ENCODE peak calls at places on chromosomes 2 and 18, in six cellular contexts. One of them, this sample, is unnamed.

GRCh38 chr18:25669741-25670140 is 317.8 kb upstream of the ZNF521 start:
- DNase-seq in neural progenitor cell: peak
- DNase-seq in cardiac muscle cell: no peak
- DNase-seq in choroid plexus epithelial cell: peak
- DNase-seq in astrocyte: no peak
- DNase-seq in adrenal gland: peak
- DNase-seq in this sample: no peak

GRCh38 chr2:3867451-3867850 is 164.1 kb downstream of the DCDC2C start:
- DNase-seq in neural progenitor cell: no peak
- DNase-seq in cardiac muscle cell: peak
- DNase-seq in choroid plexus epithelial cell: no peak
- DNase-seq in astrocyte: no peak
- DNase-seq in adrenal gland: no peak
- DNase-seq in this sample: no peak

GRCh38 chr2:48734576-48735303 is 20.8 kb downstream of the LHCGR start:
- DNase-seq in neural progenitor cell: no peak
- DNase-seq in cardiac muscle cell: no peak
- DNase-seq in choroid plexus epithelial cell: peak
- DNase-seq in astrocyte: no peak
- DNase-seq in adrenal gland: peak
- DNase-seq in this sample: peak

GRCh38 chr2:47676236-47676635 is 106.7 kb upstream of the MSH6 start:
- DNase-seq in neural progenitor cell: no peak
- DNase-seq in cardiac muscle cell: no peak
- DNase-seq in choroid plexus epithelial cell: no peak
- DNase-seq in astrocyte: no peak
- DNase-seq in adrenal gland: no peak
- DNase-seq in this sample: no peak

GRCh38 chr2:210250577-210250976 is 25.3 kb upstream of the ACADL start:
- DNase-seq in neural progenitor cell: no peak
- DNase-seq in cardiac muscle cell: no peak
- DNase-seq in choroid plexus epithelial cell: peak
- DNase-seq in astrocyte: peak
- DNase-seq in adrenal gland: no peak
- DNase-seq in this sample: no peak

GRCh38 chr2:223041527-223042109 is 10.4 kb upstream of the KCNE4 start:
- DNase-seq in neural progenitor cell: no peak
- DNase-seq in cardiac muscle cell: no peak
- DNase-seq in choroid plexus epithelial cell: peak
- DNase-seq in astrocyte: peak
- DNase-seq in adrenal gland: peak
- DNase-seq in this sample: peak

GRCh38 chr18:27094621-27095020 is 90.5 kb downstream of the CHST9 start:
- DNase-seq in neural progenitor cell: no peak
- DNase-seq in cardiac muscle cell: no peak
- DNase-seq in choroid plexus epithelial cell: no peak
- DNase-seq in astrocyte: no peak
- DNase-seq in adrenal gland: no peak
- DNase-seq in this sample: no peak

GRCh38 chr2:171432969-171433762 is 624 bp downstream of the METTL8 start:
- DNase-seq in neural progenitor cell: peak
- DNase-seq in cardiac muscle cell: peak
- DNase-seq in choroid plexus epithelial cell: peak
- DNase-seq in astrocyte: no peak
- DNase-seq in adrenal gland: peak
- DNase-seq in this sample: peak

GRCh38 chr2:149715005-149715592 is 127.5 kb upstream of the MMADHC start:
- DNase-seq in neural progenitor cell: peak
- DNase-seq in cardiac muscle cell: no peak
- DNase-seq in choroid plexus epithelial cell: peak
- DNase-seq in astrocyte: peak
- DNase-seq in adrenal gland: peak
- DNase-seq in this sample: peak

GRCh38 chr2:28588231-28588725 is 92.4 kb downstream of the PLB1 start:
- DNase-seq in neural progenitor cell: no peak
- DNase-seq in cardiac muscle cell: no peak
- DNase-seq in choroid plexus epithelial cell: peak
- DNase-seq in astrocyte: no peak
- DNase-seq in adrenal gland: no peak
- DNase-seq in this sample: no peak

GRCh38 chr2:147792966-147793617 is 51.7 kb upstream of the ACVR2A start:
- DNase-seq in neural progenitor cell: peak
- DNase-seq in cardiac muscle cell: no peak
- DNase-seq in choroid plexus epithelial cell: peak
- DNase-seq in astrocyte: peak
- DNase-seq in adrenal gland: no peak
- DNase-seq in this sample: peak

GRCh38 chr2:65500319-65501040 is 68.1 kb upstream of the SPRED2 start:
- DNase-seq in neural progenitor cell: no peak
- DNase-seq in cardiac muscle cell: no peak
- DNase-seq in choroid plexus epithelial cell: no peak
- DNase-seq in astrocyte: no peak
- DNase-seq in adrenal gland: no peak
- DNase-seq in this sample: no peak

GRCh38 chr2:98487806-98488189 is 43.1 kb downstream of the INPP4A start:
- DNase-seq in neural progenitor cell: peak
- DNase-seq in cardiac muscle cell: no peak
- DNase-seq in choroid plexus epithelial cell: peak
- DNase-seq in astrocyte: no peak
- DNase-seq in adrenal gland: no peak
- DNase-seq in this sample: peak

GRCh38 chr2:43845181-43845580 is 6.4 kb downstream of the ABCG8 start:
- DNase-seq in neural progenitor cell: no peak
- DNase-seq in cardiac muscle cell: no peak
- DNase-seq in choroid plexus epithelial cell: no peak
- DNase-seq in astrocyte: no peak
- DNase-seq in adrenal gland: no peak
- DNase-seq in this sample: no peak

GRCh38 chr2:201406077-201406662 is 45.1 kb downstream of the TRAK2 start:
- DNase-seq in neural progenitor cell: no peak
- DNase-seq in cardiac muscle cell: no peak
- DNase-seq in choroid plexus epithelial cell: peak
- DNase-seq in astrocyte: peak
- DNase-seq in adrenal gland: no peak
- DNase-seq in this sample: peak

GRCh38 chr2:222731183-222731582 is 59.7 kb downstream of the MOGAT1 start:
- DNase-seq in neural progenitor cell: no peak
- DNase-seq in cardiac muscle cell: no peak
- DNase-seq in choroid plexus epithelial cell: no peak
- DNase-seq in astrocyte: no peak
- DNase-seq in adrenal gland: no peak
- DNase-seq in this sample: no peak

GRCh38 chr2:127810156-127810636 is 775 bp downstream of the WDR33 start:
- DNase-seq in neural progenitor cell: peak
- DNase-seq in cardiac muscle cell: peak
- DNase-seq in choroid plexus epithelial cell: peak
- DNase-seq in astrocyte: peak
- DNase-seq in adrenal gland: peak
- DNase-seq in this sample: peak

GRCh38 chr18:8834837-8835236 is 129.5 kb downstream of the MTCL1 start:
- DNase-seq in neural progenitor cell: no peak
- DNase-seq in cardiac muscle cell: no peak
- DNase-seq in choroid plexus epithelial cell: no peak
- DNase-seq in astrocyte: no peak
- DNase-seq in adrenal gland: no peak
- DNase-seq in this sample: no peak

GRCh38 chr2:203279288-203279687 is 40.5 kb downstream of the CYP20A1 start:
- DNase-seq in neural progenitor cell: no peak
- DNase-seq in cardiac muscle cell: no peak
- DNase-seq in choroid plexus epithelial cell: no peak
- DNase-seq in astrocyte: no peak
- DNase-seq in adrenal gland: no peak
- DNase-seq in this sample: no peak

GRCh38 chr18:42168487-42168886 is 213.5 kb downstream of the PIK3C3 start:
- DNase-seq in neural progenitor cell: no peak
- DNase-seq in cardiac muscle cell: no peak
- DNase-seq in choroid plexus epithelial cell: no peak
- DNase-seq in astrocyte: no peak
- DNase-seq in adrenal gland: no peak
- DNase-seq in this sample: no peak

GRCh38 chr2:216371756-216372702 is at the start of gene MARCHF4:
- DNase-seq in neural progenitor cell: peak
- DNase-seq in cardiac muscle cell: peak
- DNase-seq in choroid plexus epithelial cell: peak
- DNase-seq in astrocyte: peak
- DNase-seq in adrenal gland: peak
- DNase-seq in this sample: peak

GRCh38 chr2:75607988-75608683 is 38.4 kb upstream of the MRPL19 start:
- DNase-seq in neural progenitor cell: peak
- DNase-seq in cardiac muscle cell: no peak
- DNase-seq in choroid plexus epithelial cell: peak
- DNase-seq in astrocyte: peak
- DNase-seq in adrenal gland: no peak
- DNase-seq in this sample: no peak

GRCh38 chr2:75609937-75610508 is 36.6 kb upstream of the MRPL19 start:
- DNase-seq in neural progenitor cell: no peak
- DNase-seq in cardiac muscle cell: no peak
- DNase-seq in choroid plexus epithelial cell: peak
- DNase-seq in astrocyte: peak
- DNase-seq in adrenal gland: no peak
- DNase-seq in this sample: no peak

GRCh38 chr2:75609334-75609689 is 37.3 kb upstream of the MRPL19 start:
- DNase-seq in neural progenitor cell: no peak
- DNase-seq in cardiac muscle cell: no peak
- DNase-seq in choroid plexus epithelial cell: no peak
- DNase-seq in astrocyte: no peak
- DNase-seq in adrenal gland: no peak
- DNase-seq in this sample: no peak

GRCh38 chr2:75606851-75607798 is 39.5 kb upstream of the MRPL19 start:
- DNase-seq in neural progenitor cell: no peak
- DNase-seq in cardiac muscle cell: no peak
- DNase-seq in choroid plexus epithelial cell: no peak
- DNase-seq in astrocyte: peak
- DNase-seq in adrenal gland: no peak
- DNase-seq in this sample: peak

GRCh38 chr2:75608684-75609333 is 37.8 kb upstream of the MRPL19 start:
- DNase-seq in neural progenitor cell: peak
- DNase-seq in cardiac muscle cell: peak
- DNase-seq in choroid plexus epithelial cell: peak
- DNase-seq in astrocyte: no peak
- DNase-seq in adrenal gland: peak
- DNase-seq in this sample: peak
- H3K4me3 ChIP-seq in neural progenitor cell: peak
- H3K4me3 ChIP-seq in cardiac muscle cell: peak
- H3K4me3 ChIP-seq in choroid plexus epithelial cell: peak
- H3K4me3 ChIP-seq in astrocyte: no peak
- H3K4me3 ChIP-seq in adrenal gland: no peak
- H3K4me3 ChIP-seq in this sample: peak

DNA sequence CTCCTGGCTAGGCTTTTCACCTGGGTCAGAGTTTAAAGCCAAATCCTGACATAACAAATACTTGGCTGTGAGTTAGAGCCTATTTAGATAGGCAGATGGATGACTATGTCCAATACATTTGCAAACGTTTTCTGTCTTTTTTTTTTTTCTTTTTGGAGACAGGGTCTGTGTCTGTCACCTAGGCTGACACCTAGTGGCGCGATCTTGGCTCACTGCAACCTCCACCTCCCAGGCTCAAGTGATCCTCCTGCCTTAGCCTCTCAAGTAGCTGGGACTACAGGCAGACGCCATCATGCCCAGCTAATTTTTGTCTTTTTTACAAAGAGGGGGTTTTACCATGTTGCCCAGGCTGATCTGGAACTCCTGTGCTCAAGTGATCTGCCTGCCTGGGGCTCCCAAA is 124.8 kb downstream of the DYM start:
- DNase-seq in neural progenitor cell: no peak
- DNase-seq in cardiac muscle cell: no peak
- DNase-seq in choroid plexus epithelial cell: no peak
- DNase-seq in astrocyte: no peak
- DNase-seq in adrenal gland: no peak
- DNase-seq in this sample: no peak
- TF ChIP-seq CTCF in neural progenitor cell: peak
- TF ChIP-seq CTCF in cardiac muscle cell: no peak
- TF ChIP-seq CTCF in choroid plexus epithelial cell: peak
- TF ChIP-seq CTCF in astrocyte: no peak
- TF ChIP-seq CTCF in adrenal gland: no peak
- TF ChIP-seq CTCF in this sample: no peak

DNA sequence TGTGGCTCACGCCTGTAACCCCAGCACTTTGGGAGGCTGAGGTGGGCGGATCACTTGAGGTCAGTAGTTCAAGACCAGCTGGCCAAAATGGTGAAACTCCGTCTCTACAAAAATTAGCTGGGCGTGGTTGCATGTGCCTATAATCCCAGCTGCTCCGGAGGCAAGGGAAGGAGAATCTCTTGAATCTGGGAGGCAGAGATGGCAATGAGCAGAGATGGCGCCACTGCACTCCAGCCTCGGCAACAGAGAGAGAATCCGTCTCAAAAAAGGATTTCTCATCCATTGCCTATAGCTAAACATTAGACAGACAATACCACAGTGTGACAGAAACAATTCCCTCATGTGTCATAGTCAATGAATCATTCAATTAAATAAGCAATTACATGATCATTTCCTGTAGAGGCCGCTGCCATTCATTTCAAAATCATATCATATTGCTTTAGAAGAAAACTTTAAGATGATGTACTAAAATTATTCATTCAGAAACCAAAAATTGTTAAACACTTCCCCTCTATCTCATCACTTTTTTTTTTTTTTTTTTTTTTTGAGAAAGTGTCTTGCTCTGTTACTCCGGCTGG is 69.5 kb upstream of the TGIF1 start:
- DNase-seq in neural progenitor cell: no peak
- DNase-seq in cardiac muscle cell: no peak
- DNase-seq in choroid plexus epithelial cell: peak
- DNase-seq in astrocyte: peak
- DNase-seq in adrenal gland: no peak
- DNase-seq in this sample: peak
- H3K4me3 ChIP-seq in neural progenitor cell: no peak
- H3K4me3 ChIP-seq in cardiac muscle cell: no peak
- H3K4me3 ChIP-seq in choroid plexus epithelial cell: peak
- H3K4me3 ChIP-seq in astrocyte: no peak
- H3K4me3 ChIP-seq in adrenal gland: peak
- H3K4me3 ChIP-seq in this sample: no peak

DNA sequence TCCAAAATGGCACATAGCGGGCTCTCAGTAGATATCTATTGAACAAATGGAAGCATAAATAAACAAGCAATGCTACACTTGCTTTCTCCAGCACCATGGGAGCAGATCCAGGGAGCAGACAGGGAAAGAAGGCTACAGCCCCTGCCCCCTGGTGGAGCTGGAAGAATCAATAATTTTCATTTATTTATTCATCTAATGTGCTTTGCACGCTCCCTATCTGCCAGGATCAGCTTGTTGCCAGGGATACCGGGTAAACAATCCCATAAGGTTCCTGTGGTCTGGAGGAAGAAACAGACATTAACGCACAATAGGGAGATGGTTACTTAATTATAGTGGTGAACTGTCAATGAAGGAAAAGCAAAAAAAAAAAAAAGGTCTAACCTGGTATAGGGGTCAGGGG is 40.1 kb upstream of the CLASP1 start:
- DNase-seq in neural progenitor cell: no peak
- DNase-seq in cardiac muscle cell: peak
- DNase-seq in choroid plexus epithelial cell: peak
- DNase-seq in astrocyte: peak
- DNase-seq in adrenal gland: peak
- DNase-seq in this sample: peak
- TF ChIP-seq CTCF in neural progenitor cell: peak
- TF ChIP-seq CTCF in cardiac muscle cell: peak
- TF ChIP-seq CTCF in choroid plexus epithelial cell: peak
- TF ChIP-seq CTCF in astrocyte: peak
- TF ChIP-seq CTCF in adrenal gland: peak
- TF ChIP-seq CTCF in this sample: peak

GRCh38 chr2:58866040-58866439 is 624.9 kb upstream of the FANCL start:
- DNase-seq in neural progenitor cell: peak
- DNase-seq in cardiac muscle cell: peak
- DNase-seq in choroid plexus epithelial cell: peak
- DNase-seq in astrocyte: no peak
- DNase-seq in adrenal gland: no peak
- DNase-seq in this sample: no peak
- H3K4me3 ChIP-seq in neural progenitor cell: no peak
- H3K4me3 ChIP-seq in cardiac muscle cell: no peak
- H3K4me3 ChIP-seq in choroid plexus epithelial cell: no peak
- H3K4me3 ChIP-seq in astrocyte: no peak
- H3K4me3 ChIP-seq in adrenal gland: no peak
- H3K4me3 ChIP-seq in this sample: no peak